ENCODE peak calls at places on chromosomes 3 and 15, in four cellular contexts. H is psoas muscle, X is heart left ventricle, E is HCT116. W is an unnamed sample. For H3K4me1, the result is how much of the 10 kb centered on the place peaks cover.

GRCh38 chr3:79910337-79910736 is 142.5 kb upstream of the ROBO1 start:
- ATAC-seq in H (no peak), X (no peak), E (no peak), W (no peak)

GRCh38 chr3:39254806-39255449 is 24.9 kb downstream of the CX3CR1 start:
- ATAC-seq in E (no peak), X (no peak), H (no peak), W (no peak)

GRCh38 chr3:15556512-15556911 is 35.0 kb upstream of the COLQ start:
- ATAC-seq in H (no peak), E (no peak), X (peak), W (peak)

GRCh38 chr3:23800731-23801130 is 5.0 kb upstream of the UBE2E1 start:
- ATAC-seq in E (peak), H (peak), X (peak), W (no peak)

GRCh38 chr15:41821831-41822230 is 6.1 kb upstream of the JMJD7 start:
- ATAC-seq in H (no peak), E (no peak), X (no peak), W (no peak)

GRCh38 chr3:133633439-133633838 is 28.3 kb downstream of the TOPBP1 start:
- ATAC-seq in X (no peak), H (no peak), E (no peak), W (no peak)

GRCh38 chr3:40970067-40970466 is 229.2 kb upstream of the CTNNB1 start:
- ATAC-seq in E (no peak), H (no peak), X (no peak), W (no peak)

GRCh38 chr15:64568765-64569164 is 108.4 kb downstream of the ZNF609 start:
- ATAC-seq in E (no peak), X (no peak), H (no peak), W (no peak)

GRCh38 chr3:70028311-70028710 is 28.8 kb downstream of the SAMMSON start:
- ATAC-seq in E (no peak), X (no peak), H (no peak), W (no peak)

GRCh38 chr15:62858343-62858742 is 184.2 kb upstream of the TPM1 start:
- ATAC-seq in X (no peak), E (no peak), H (no peak), W (no peak)

GRCh38 chr3:4825572-4826236 is 153.5 kb upstream of the BHLHE40 start:
- ATAC-seq in H (peak), X (peak), E (peak), W (peak)

GRCh38 chr3:179733797-179734196 is 81.0 kb downstream of the USP13 start:
- ATAC-seq in E (no peak), H (no peak), X (no peak), W (no peak)

GRCh38 chr3:179729981-179730380 is 77.1 kb downstream of the USP13 start:
- ATAC-seq in X (no peak), E (no peak), H (no peak), W (no peak)

GRCh38 chr3:179730508-179730907 is 77.7 kb downstream of the USP13 start:
- ATAC-seq in H (peak), E (no peak), X (no peak), W (no peak)

GRCh38 chr3:179732661-179733348 is 80.0 kb downstream of the USP13 start:
- ATAC-seq in E (no peak), H (peak), X (peak), W (no peak)

GRCh38 chr3:179731544-179731943 is 78.7 kb downstream of the USP13 start:
- ATAC-seq in X (no peak), E (no peak), H (peak), W (no peak)
- H3K4me1 ChIP-seq in X (under half), E (under half), H (half or more), W (under half)

GRCh38 chr15:88930579-88930978 is 17.4 kb upstream of the MFGE8 start:
- ATAC-seq in X (no peak), E (no peak), H (no peak), W (no peak)

GRCh38 chr15:88932875-88933330 is 19.7 kb upstream of the MFGE8 start:
- ATAC-seq in H (peak), X (peak), E (no peak), W (peak)

DNA sequence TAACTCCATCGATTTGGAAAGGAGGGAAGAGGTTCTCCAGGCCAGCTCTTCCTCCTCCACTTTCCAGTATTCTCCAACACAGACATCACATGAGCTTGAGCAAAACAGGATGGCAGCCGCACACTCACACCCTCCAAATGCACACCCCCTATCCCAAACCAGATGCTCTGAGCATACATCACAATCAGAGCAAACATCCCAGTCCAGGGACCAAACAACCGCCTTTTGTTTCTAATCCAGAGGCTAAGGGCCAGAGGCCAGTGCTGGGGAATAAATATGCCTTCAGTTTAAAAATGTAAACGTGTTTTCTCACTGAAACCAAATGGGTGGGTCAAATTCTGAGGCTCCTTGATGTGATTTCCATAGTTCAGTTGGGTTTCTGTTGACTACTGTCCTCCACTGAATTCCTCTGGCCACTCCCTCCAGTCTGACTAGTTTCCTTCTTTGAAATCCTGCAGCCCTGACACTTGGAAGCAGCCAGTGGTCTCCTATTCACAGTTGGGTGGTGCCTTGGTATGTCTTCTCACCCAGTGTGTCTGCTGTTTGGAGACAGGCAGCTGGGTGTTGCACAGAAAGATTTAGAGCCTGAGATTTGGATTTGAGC is 19.2 kb upstream of the MFGE8 start:
- ATAC-seq in X (peak), E (no peak), H (peak), W (peak)
- H3K4me3 ChIP-seq in X (no peak), E (no peak), H (no peak), W (no peak)

GRCh38 chr3:58198362-58198761 is 12.4 kb downstream of the DNASE1L3 start:
- ATAC-seq in H (no peak), E (no peak), X (no peak), W (no peak)

GRCh38 chr3:58200846-58201355 is 9.9 kb downstream of the DNASE1L3 start:
- ATAC-seq in X (no peak), H (no peak), E (no peak), W (no peak)

GRCh38 chr3:58200121-58200709 is 10.6 kb downstream of the DNASE1L3 start:
- ATAC-seq in X (no peak), H (no peak), E (peak), W (no peak)

GRCh38 chr3:58198804-58199203 is 12.0 kb downstream of the DNASE1L3 start:
- ATAC-seq in H (no peak), X (peak), E (no peak), W (no peak)

DNA sequence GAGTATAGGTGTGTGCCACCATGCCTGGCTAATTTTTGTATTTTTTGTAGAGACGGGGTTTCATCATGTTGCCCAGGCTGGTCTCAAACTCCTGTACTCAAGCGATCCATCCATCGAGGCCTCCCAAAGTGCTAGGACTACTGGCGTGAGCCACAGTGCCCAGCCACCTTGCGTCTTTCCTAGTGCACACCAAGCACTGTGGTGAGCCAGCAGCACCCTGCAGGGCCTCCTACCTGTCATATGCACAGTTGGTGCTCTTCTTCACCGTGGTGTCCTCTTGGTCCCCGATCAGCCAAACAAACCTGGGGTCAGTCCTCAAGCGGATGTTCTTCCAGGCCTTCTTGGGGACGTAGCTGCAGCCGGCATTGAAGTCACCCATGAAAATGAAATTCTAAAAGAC is 13.2 kb downstream of the DNASE1L3 start:
- ATAC-seq in E (no peak), X (no peak), H (no peak), W (no peak)
- H3K4me1 ChIP-seq in E (under half), X (under half), H (under half), W (under half)

DNA sequence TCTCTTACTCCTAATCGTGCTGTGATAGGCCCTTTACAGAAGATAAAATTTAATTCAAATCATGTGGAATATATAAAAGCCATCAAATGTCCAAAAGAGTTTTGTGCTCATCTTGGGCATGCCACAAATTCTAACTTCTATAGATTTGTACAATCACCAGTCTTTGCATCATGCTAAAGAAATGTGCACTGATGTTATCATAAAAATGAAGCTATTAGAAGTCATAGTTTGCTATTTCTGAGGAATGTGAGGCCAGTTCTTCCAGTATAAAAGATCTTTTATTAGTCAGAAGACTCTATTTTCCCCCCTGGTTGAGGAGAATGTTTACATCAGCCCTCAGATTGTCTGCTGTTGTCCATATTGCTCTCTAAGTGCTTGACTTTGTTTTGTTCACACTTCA is 2.1 kb upstream of the ANXA2 start:
- ATAC-seq in X (no peak), E (no peak), H (no peak), W (no peak)
- H3K4me3 ChIP-seq in X (no peak), E (no peak), H (no peak), W (no peak)

GRCh38 chr3:113231827-113232253 is 20.5 kb downstream of the BOC start:
- ATAC-seq in H (peak), X (peak), E (peak), W (peak)

GRCh38 chr3:113234028-113234427 is 22.7 kb downstream of the BOC start:
- ATAC-seq in H (no peak), E (no peak), X (no peak), W (no peak)

GRCh38 chr3:113234688-113235260 is 23.4 kb downstream of the BOC start:
- ATAC-seq in H (no peak), E (no peak), X (peak), W (peak)

GRCh38 chr3:113232367-113232766 is 21.0 kb downstream of the BOC start:
- ATAC-seq in X (no peak), H (no peak), E (no peak), W (no peak)

DNA sequence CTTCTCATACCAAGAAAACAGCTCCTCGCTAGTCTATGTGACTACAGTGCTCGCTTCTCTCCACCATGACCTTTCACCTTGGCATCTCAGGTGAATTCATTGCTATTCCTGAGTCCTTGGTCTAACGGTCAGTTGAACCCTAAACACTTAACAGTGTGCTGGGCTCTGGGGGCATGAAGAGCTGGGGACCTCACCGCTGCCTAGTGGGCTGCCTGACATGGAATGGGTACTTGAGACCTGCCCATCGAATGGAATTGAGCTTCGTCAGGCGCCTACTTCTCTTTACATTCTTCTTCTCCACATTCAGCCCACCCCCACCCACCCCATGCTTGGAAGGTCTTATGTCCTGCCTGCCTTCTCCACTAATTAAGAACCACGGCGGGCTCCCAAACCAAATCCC is 22.1 kb downstream of the BOC start:
- ATAC-seq in H (no peak), X (no peak), E (no peak), W (no peak)
- H3K4me1 ChIP-seq in H (under half), X (under half), E (under half), W (under half)

GRCh38 chr3:150238995-150239612 is 169.0 kb upstream of the TSC22D2 start:
- ATAC-seq in X (peak), H (no peak), E (peak), W (no peak)

GRCh38 chr3:150238043-150238802 is 169.9 kb upstream of the TSC22D2 start:
- ATAC-seq in X (no peak), H (no peak), E (peak), W (no peak)

GRCh38 chr3:150235799-150236198 is 172.3 kb upstream of the TSC22D2 start:
- ATAC-seq in E (no peak), H (no peak), X (no peak), W (peak)

GRCh38 chr3:150236683-150237082 is 171.4 kb upstream of the TSC22D2 start:
- ATAC-seq in X (no peak), E (no peak), H (no peak), W (no peak)

GRCh38 chr3:150237490-150237889 is 170.6 kb upstream of the TSC22D2 start:
- ATAC-seq in H (peak), E (peak), X (no peak), W (peak)
- H3K4me3 ChIP-seq in H (no peak), E (no peak), X (no peak), W (no peak)

DNA sequence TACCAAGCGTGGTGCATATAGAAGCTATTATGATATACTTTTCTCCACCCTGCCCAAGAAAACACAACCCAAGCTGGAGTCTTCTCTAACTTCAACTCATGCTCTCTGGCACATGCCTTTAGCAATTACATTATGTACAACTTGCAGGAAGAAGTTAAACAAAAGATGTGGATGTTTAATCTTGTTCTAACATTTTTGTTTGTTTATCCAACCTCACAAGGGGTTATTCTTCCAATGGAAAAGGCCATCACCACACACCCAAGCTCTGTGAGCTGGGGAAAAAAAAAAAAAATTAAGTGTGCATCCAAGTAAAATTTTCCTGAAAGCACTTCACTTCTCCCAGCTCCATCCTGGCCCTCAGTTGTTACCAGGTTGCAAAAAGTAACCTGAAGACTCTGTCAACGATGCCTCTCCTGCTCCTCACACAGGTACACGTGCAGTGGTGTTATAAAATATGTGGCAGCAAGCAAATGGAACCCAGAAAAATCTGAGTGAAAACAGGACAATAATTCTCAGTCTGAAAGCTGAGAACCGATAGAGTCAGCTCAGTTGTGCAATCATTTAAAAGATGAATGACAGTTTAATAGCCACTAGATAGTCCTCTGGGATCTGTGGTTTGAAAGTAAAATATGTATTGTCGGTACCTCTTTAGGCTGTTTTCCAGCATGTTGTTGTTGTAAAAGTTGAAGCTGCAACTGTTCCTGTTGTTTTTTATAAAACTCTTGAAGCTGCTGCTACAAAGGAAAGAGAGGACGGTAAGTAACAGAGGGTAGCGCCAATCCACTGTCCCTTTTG is 531.4 kb downstream of the FOXP1 start:
- ATAC-seq in H (no peak), X (no peak), E (no peak), W (no peak)
- H3K4me1 ChIP-seq in H (under half), X (half or more), E (under half), W (half or more)

DNA sequence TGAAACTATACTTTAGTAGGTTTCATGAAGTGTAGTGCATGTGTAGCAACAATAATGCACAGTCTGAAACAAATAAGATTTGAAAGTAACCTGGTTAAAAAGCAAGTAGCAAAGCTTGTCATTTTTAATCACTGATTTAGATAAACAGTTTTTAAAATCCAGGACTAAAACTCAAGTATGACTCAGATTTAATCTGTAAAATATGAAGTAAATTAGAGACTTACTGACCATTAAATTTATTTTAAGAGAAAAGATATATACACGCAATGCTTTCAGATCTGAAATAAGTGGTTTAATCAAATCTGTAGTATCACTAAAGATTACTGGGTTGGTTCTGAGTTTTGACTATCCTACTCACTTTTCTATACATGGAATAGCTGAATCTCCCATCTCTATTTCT is 300.7 kb upstream of the RBMS3 start:
- ATAC-seq in H (no peak), E (no peak), X (no peak), W (no peak)
- H3K4me3 ChIP-seq in H (no peak), E (no peak), X (no peak), W (no peak)

W was measured in gastroesophageal sphincter.